ENCODE peak calls at places on chromosomes 3 and 15, in seven cellular contexts. D, R, J, N, F, Z and V are unnamed samples.
A peak's percentile ranks its signal among the peaks of the same experiment; 100 is the strongest.

GRCh38 chr3:184381261-184382224 is 1.7 kb downstream of the CHRD start:
- DNase-seq in D (peak; percentile 74), R (no peak), J (no peak), N (peak; percentile 70), F (no peak), Z (no peak), V (no peak)

GRCh38 chr15:88621789-88622604 is 857 bp downstream of the AEN start:
- DNase-seq in D (no peak), R (peak; percentile 44), J (peak; percentile 59), N (no peak), F (no peak), Z (peak; percentile 71), V (no peak)

GRCh38 chr15:39770748-39771689 is 11.6 kb downstream of the FSIP1 start:
- DNase-seq in D (no peak), R (no peak), J (no peak), N (no peak), F (no peak), Z (no peak), V (no peak)

GRCh38 chr3:49707113-49707480 is 12.4 kb downstream of the AMIGO3 start:
- DNase-seq in D (no peak), R (no peak), J (no peak), N (no peak), F (peak; percentile 55), Z (no peak), V (no peak)

GRCh38 chr15:40911139-40911538 is 16.9 kb downstream of the VPS18 start:
- DNase-seq in D (peak; percentile 65), R (no peak), J (no peak), N (peak; percentile 48), F (no peak), Z (no peak), V (no peak)

GRCh38 chr15:40716165-40716564 is 21.2 kb downstream of the RAD51 start:
- DNase-seq in D (no peak), R (no peak), J (no peak), N (no peak), F (no peak), Z (no peak), V (no peak)

GRCh38 chr3:52779411-52780297 is 2.3 kb downstream of the ITIH1 start:
- DNase-seq in D (no peak), R (no peak), J (peak; percentile 57), N (no peak), F (no peak), Z (no peak), V (no peak)

GRCh38 chr3:44845528-44846520 is 15.9 kb upstream of the TMEM42 start:
- DNase-seq in D (no peak), R (no peak), J (no peak), N (no peak), F (no peak), Z (no peak), V (peak; percentile 79)

GRCh38 chr3:133294253-133294652 is 105.6 kb upstream of the BFSP2 start:
- DNase-seq in D (no peak), R (no peak), J (no peak), N (no peak), F (no peak), Z (no peak), V (no peak)

GRCh38 chr3:146511402-146512134 is 32.8 kb downstream of the PLSCR1 start:
- DNase-seq in D (no peak), R (no peak), J (no peak), N (no peak), F (no peak), Z (no peak), V (no peak)